ENCODE peak calls at places on chromosomes 7 and 10, in four cellular contexts. One of them, this sample, is unnamed.

GRCh38 chr7:51455948-51456347 is 139.3 kb upstream of the COBL start:
- DNase-seq in posterior vena cava: no peak
- DNase-seq in iPS DF 19.7: no peak
- DNase-seq in mammary epithelial cell: no peak
- DNase-seq in this sample: no peak

GRCh38 chr10:74189999-74190421 is 39.0 kb downstream of the ADK start:
- DNase-seq in iPS DF 19.7: no peak
- DNase-seq in mammary epithelial cell: peak; percentile 98
- DNase-seq in posterior vena cava: no peak
- DNase-seq in this sample: no peak

GRCh38 chr7:32255036-32255435 is 184.8 kb upstream of the PDE1C start:
- DNase-seq in posterior vena cava: no peak
- DNase-seq in iPS DF 19.7: no peak
- DNase-seq in mammary epithelial cell: no peak
- DNase-seq in this sample: no peak

GRCh38 chr10:31146496-31147219 is 115.0 kb upstream of the ZNF438 start:
- DNase-seq in mammary epithelial cell: peak; percentile 72
- DNase-seq in posterior vena cava: no peak
- DNase-seq in iPS DF 19.7: no peak
- DNase-seq in this sample: peak; percentile 78

GRCh38 chr7:47600199-47601118 is 18.5 kb upstream of the TNS3 start:
- DNase-seq in posterior vena cava: no peak
- DNase-seq in iPS DF 19.7: no peak
- DNase-seq in mammary epithelial cell: peak; percentile 81
- DNase-seq in this sample: no peak

GRCh38 chr10:8138471-8138870 is 84.0 kb downstream of the GATA3 start:
- DNase-seq in posterior vena cava: no peak
- DNase-seq in iPS DF 19.7: no peak
- DNase-seq in mammary epithelial cell: peak; percentile 83
- DNase-seq in this sample: no peak

GRCh38 chr7:155858521-155859061 is 46.3 kb upstream of the SHH start:
- DNase-seq in mammary epithelial cell: peak; percentile 54
- DNase-seq in iPS DF 19.7: no peak
- DNase-seq in posterior vena cava: peak; percentile 28
- DNase-seq in this sample: peak; percentile 19

GRCh38 chr7:157996359-157997079 is 591.1 kb downstream of the PTPRN2 start:
- DNase-seq in mammary epithelial cell: no peak
- DNase-seq in iPS DF 19.7: no peak
- DNase-seq in posterior vena cava: no peak
- DNase-seq in this sample: no peak

GRCh38 chr10:24759706-24760105 is 36.0 kb upstream of the ARHGAP21 start:
- DNase-seq in posterior vena cava: no peak
- DNase-seq in iPS DF 19.7: no peak
- DNase-seq in mammary epithelial cell: no peak
- DNase-seq in this sample: no peak

GRCh38 chr7:2529161-2530075 is 9.8 kb downstream of the LFNG start:
- DNase-seq in iPS DF 19.7: no peak
- DNase-seq in posterior vena cava: peak; percentile 93
- DNase-seq in mammary epithelial cell: no peak
- DNase-seq in this sample: peak; percentile 88

GRCh38 chr10:25294032-25294926 is 119.5 kb downstream of the GPR158 start:
- DNase-seq in iPS DF 19.7: no peak
- DNase-seq in posterior vena cava: no peak
- DNase-seq in mammary epithelial cell: peak; percentile 60
- DNase-seq in this sample: no peak

GRCh38 chr7:74143383-74143782 is 30.8 kb upstream of the EIF4H start:
- DNase-seq in posterior vena cava: no peak
- DNase-seq in mammary epithelial cell: no peak
- DNase-seq in iPS DF 19.7: no peak
- DNase-seq in this sample: no peak

GRCh38 chr10:122149607-122150505 is 121.2 kb upstream of the BTBD16 start:
- DNase-seq in iPS DF 19.7: no peak
- DNase-seq in mammary epithelial cell: no peak
- DNase-seq in posterior vena cava: peak; percentile 94
- DNase-seq in this sample: peak; percentile 83

GRCh38 chr10:73744690-73744994 is 470 bp downstream of the SEC24C start:
- DNase-seq in iPS DF 19.7: no peak
- DNase-seq in posterior vena cava: peak; percentile 86
- DNase-seq in mammary epithelial cell: peak; percentile 59
- DNase-seq in this sample: peak; percentile 75

GRCh38 chr7:123872908-123873307 is 27.9 kb downstream of the HYAL4 start:
- DNase-seq in mammary epithelial cell: no peak
- DNase-seq in posterior vena cava: no peak
- DNase-seq in iPS DF 19.7: no peak
- DNase-seq in this sample: no peak

GRCh38 chr7:22443370-22444180 is 56.4 kb downstream of the STEAP1B start:
- DNase-seq in iPS DF 19.7: no peak
- DNase-seq in mammary epithelial cell: peak; percentile 24
- DNase-seq in posterior vena cava: no peak
- DNase-seq in this sample: no peak

GRCh38 chr7:130912910-130913720 is 179.1 kb upstream of the KLF14 start:
- DNase-seq in iPS DF 19.7: no peak
- DNase-seq in posterior vena cava: peak; percentile 93
- DNase-seq in mammary epithelial cell: peak; percentile 99
- DNase-seq in this sample: peak; percentile 86

GRCh38 chr7:40888499-40888898 is 753.7 kb downstream of the SUGCT start:
- DNase-seq in posterior vena cava: no peak
- DNase-seq in iPS DF 19.7: no peak
- DNase-seq in mammary epithelial cell: no peak
- DNase-seq in this sample: no peak

GRCh38 chr7:16395121-16395520 is 26.2 kb downstream of the CRPPA start:
- DNase-seq in posterior vena cava: no peak
- DNase-seq in mammary epithelial cell: peak; percentile 41
- DNase-seq in iPS DF 19.7: no peak
- DNase-seq in this sample: no peak

GRCh38 chr10:78977761-78978305 is 90.9 kb upstream of the ZMIZ1 start:
- DNase-seq in mammary epithelial cell: peak; percentile 87
- DNase-seq in posterior vena cava: peak; percentile 88
- DNase-seq in iPS DF 19.7: no peak
- DNase-seq in this sample: peak; percentile 80

GRCh38 chr10:64316833-64317232 is 795.6 kb downstream of the REEP3 start:
- DNase-seq in mammary epithelial cell: no peak
- DNase-seq in posterior vena cava: no peak
- DNase-seq in iPS DF 19.7: no peak
- DNase-seq in this sample: no peak

GRCh38 chr7:27165089-27165654 is at the start of gene HOXA9:
- DNase-seq in mammary epithelial cell: no peak
- DNase-seq in iPS DF 19.7: no peak
- DNase-seq in posterior vena cava: peak; percentile 96
- DNase-seq in this sample: peak; percentile 97

GRCh38 chr7:103856929-103857328 is 132.5 kb downstream of the RELN start:
- DNase-seq in posterior vena cava: no peak
- DNase-seq in iPS DF 19.7: no peak
- DNase-seq in mammary epithelial cell: no peak
- DNase-seq in this sample: no peak

GRCh38 chr7:130096243-130096827 is 26.0 kb downstream of the KLHDC10 start:
- DNase-seq in posterior vena cava: no peak
- DNase-seq in mammary epithelial cell: no peak
- DNase-seq in iPS DF 19.7: no peak
- DNase-seq in this sample: no peak

GRCh38 chr7:80783177-80783687 is 135.6 kb downstream of the SEMA3C start:
- DNase-seq in posterior vena cava: no peak
- DNase-seq in mammary epithelial cell: no peak
- DNase-seq in iPS DF 19.7: no peak
- DNase-seq in this sample: no peak

GRCh38 chr10:19874791-19875190 is 58.6 kb downstream of the PLXDC2 start:
- DNase-seq in mammary epithelial cell: peak; percentile 58
- DNase-seq in iPS DF 19.7: no peak
- DNase-seq in posterior vena cava: no peak
- DNase-seq in this sample: no peak

GRCh38 chr10:114259825-114260224 is 20.8 kb downstream of the VWA2 start:
- DNase-seq in iPS DF 19.7: no peak
- DNase-seq in posterior vena cava: peak; percentile 90
- DNase-seq in mammary epithelial cell: no peak
- DNase-seq in this sample: no peak

GRCh38 chr7:93147358-93147757 is 827 bp downstream of the SAMD9L start:
- DNase-seq in iPS DF 19.7: no peak
- DNase-seq in mammary epithelial cell: peak; percentile 36
- DNase-seq in posterior vena cava: no peak
- DNase-seq in this sample: peak; percentile 55

GRCh38 chr7:151051108-151051507 is 2.8 kb downstream of the ASIC3 start:
- DNase-seq in posterior vena cava: no peak
- DNase-seq in iPS DF 19.7: no peak
- DNase-seq in mammary epithelial cell: peak; percentile 57
- DNase-seq in this sample: no peak

GRCh38 chr7:92641921-92642511 is 51.8 kb upstream of the FAM133B start:
- DNase-seq in mammary epithelial cell: peak; percentile 89
- DNase-seq in posterior vena cava: no peak
- DNase-seq in iPS DF 19.7: no peak
- DNase-seq in this sample: no peak

GRCh38 chr10:123970207-123970926 is 78.8 kb upstream of the CPXM2 start:
- DNase-seq in mammary epithelial cell: no peak
- DNase-seq in iPS DF 19.7: no peak
- DNase-seq in posterior vena cava: no peak
- DNase-seq in this sample: no peak

GRCh38 chr7:1245596-1245995 is 12.9 kb downstream of the UNCX start:
- DNase-seq in iPS DF 19.7: no peak
- DNase-seq in posterior vena cava: no peak
- DNase-seq in mammary epithelial cell: no peak
- DNase-seq in this sample: no peak

GRCh38 chr10:1149793-1150637 is 93.8 kb downstream of the WDR37 start:
- DNase-seq in mammary epithelial cell: no peak
- DNase-seq in iPS DF 19.7: no peak
- DNase-seq in posterior vena cava: peak; percentile 45
- DNase-seq in this sample: peak; percentile 45

GRCh38 chr7:151948039-151948438 is 8.2 kb upstream of the GALNTL5 start:
- DNase-seq in iPS DF 19.7: no peak
- DNase-seq in mammary epithelial cell: no peak
- DNase-seq in posterior vena cava: no peak
- DNase-seq in this sample: no peak

GRCh38 chr10:99854860-99855259 is 72.4 kb downstream of the ABCC2 start:
- DNase-seq in mammary epithelial cell: no peak
- DNase-seq in posterior vena cava: no peak
- DNase-seq in iPS DF 19.7: no peak
- DNase-seq in this sample: peak; percentile 75

GRCh38 chr7:78443811-78444210 is 645.2 kb downstream of the PHTF2 start:
- DNase-seq in posterior vena cava: no peak
- DNase-seq in iPS DF 19.7: no peak
- DNase-seq in mammary epithelial cell: no peak
- DNase-seq in this sample: no peak

GRCh38 chr10:72272689-72273409 is 875 bp upstream of the DDIT4 start:
- DNase-seq in posterior vena cava: peak; percentile 98
- DNase-seq in mammary epithelial cell: peak; percentile 91
- DNase-seq in iPS DF 19.7: no peak
- DNase-seq in this sample: peak; percentile 98

GRCh38 chr10:53223846-53224245 is 451.3 kb upstream of the MBL2 start:
- DNase-seq in iPS DF 19.7: peak; percentile 23
- DNase-seq in mammary epithelial cell: no peak
- DNase-seq in posterior vena cava: no peak
- DNase-seq in this sample: no peak

This sample was measured in sigmoid colon.